ENCODE peak calls at places on chromosomes 1 and 21, in eight cellular contexts. One of them, this sample, is unnamed.
A peak's percentile ranks its signal among the peaks of the same experiment; 100 is the strongest.

GRCh38 chr1:233945979-233946378 is 41.5 kb downstream of the SLC35F3 start:
- DNase-seq in heart left ventricle: no peak
- DNase-seq in CD8-positive, alpha-beta T cell: no peak
- DNase-seq in EH: no peak
- DNase-seq in amniotic stem cell: no peak
- DNase-seq in putamen: no peak
- DNase-seq in CD4-positive, alpha-beta memory T cell: no peak
- DNase-seq in fibroblast of lung: no peak
- DNase-seq in this sample: no peak

GRCh38 chr1:78284354-78284753 is 206.4 kb upstream of the PTGFR start:
- DNase-seq in heart left ventricle: peak; percentile 33
- DNase-seq in CD8-positive, alpha-beta T cell: no peak
- DNase-seq in EH: no peak
- DNase-seq in amniotic stem cell: no peak
- DNase-seq in putamen: no peak
- DNase-seq in CD4-positive, alpha-beta memory T cell: no peak
- DNase-seq in fibroblast of lung: no peak
- DNase-seq in this sample: no peak

GRCh38 chr1:230189276-230190183 is 122.5 kb downstream of the GALNT2 start:
- DNase-seq in heart left ventricle: no peak
- DNase-seq in CD8-positive, alpha-beta T cell: no peak
- DNase-seq in EH: no peak
- DNase-seq in amniotic stem cell: no peak
- DNase-seq in putamen: no peak
- DNase-seq in CD4-positive, alpha-beta memory T cell: no peak
- DNase-seq in fibroblast of lung: no peak
- DNase-seq in this sample: no peak

GRCh38 chr1:199688774-199689173 is 338.7 kb upstream of the NR5A2 start:
- DNase-seq in heart left ventricle: no peak
- DNase-seq in CD8-positive, alpha-beta T cell: no peak
- DNase-seq in EH: no peak
- DNase-seq in amniotic stem cell: no peak
- DNase-seq in putamen: no peak
- DNase-seq in CD4-positive, alpha-beta memory T cell: no peak
- DNase-seq in fibroblast of lung: no peak
- DNase-seq in this sample: no peak

GRCh38 chr1:10910490-10911273 is 101.8 kb upstream of the TARDBP start:
- DNase-seq in heart left ventricle: no peak
- DNase-seq in CD8-positive, alpha-beta T cell: no peak
- DNase-seq in EH: no peak
- DNase-seq in amniotic stem cell: no peak
- DNase-seq in putamen: no peak
- DNase-seq in CD4-positive, alpha-beta memory T cell: no peak
- DNase-seq in fibroblast of lung: no peak
- DNase-seq in this sample: no peak

GRCh38 chr1:26225033-26225831 is 8.8 kb upstream of the CEP85 start:
- DNase-seq in heart left ventricle: peak; percentile 82
- DNase-seq in CD8-positive, alpha-beta T cell: no peak
- DNase-seq in EH: peak; percentile 35
- DNase-seq in amniotic stem cell: no peak
- DNase-seq in putamen: no peak
- DNase-seq in CD4-positive, alpha-beta memory T cell: peak; percentile 14
- DNase-seq in fibroblast of lung: peak; percentile 22
- DNase-seq in this sample: peak; percentile 14

GRCh38 chr1:160862151-160863061 is at the start of gene CD244:
- DNase-seq in heart left ventricle: peak; percentile 34
- DNase-seq in CD8-positive, alpha-beta T cell: peak; percentile 43
- DNase-seq in EH: no peak
- DNase-seq in amniotic stem cell: no peak
- DNase-seq in putamen: no peak
- DNase-seq in CD4-positive, alpha-beta memory T cell: peak; percentile 18
- DNase-seq in fibroblast of lung: no peak
- DNase-seq in this sample: no peak

GRCh38 chr1:69952691-69953090 is 252.7 kb downstream of the LRRC40 start:
- DNase-seq in heart left ventricle: no peak
- DNase-seq in CD8-positive, alpha-beta T cell: no peak
- DNase-seq in EH: no peak
- DNase-seq in amniotic stem cell: no peak
- DNase-seq in putamen: no peak
- DNase-seq in CD4-positive, alpha-beta memory T cell: no peak
- DNase-seq in fibroblast of lung: no peak
- DNase-seq in this sample: no peak

GRCh38 chr21:25949701-25950100 is 214.9 kb downstream of the GABPA start:
- DNase-seq in heart left ventricle: no peak
- DNase-seq in CD8-positive, alpha-beta T cell: no peak
- DNase-seq in EH: no peak
- DNase-seq in amniotic stem cell: no peak
- DNase-seq in putamen: no peak
- DNase-seq in CD4-positive, alpha-beta memory T cell: no peak
- DNase-seq in fibroblast of lung: no peak
- DNase-seq in this sample: no peak

GRCh38 chr1:4658643-4659042 is 4.2 kb downstream of the AJAP1 start:
- DNase-seq in heart left ventricle: no peak
- DNase-seq in CD8-positive, alpha-beta T cell: no peak
- DNase-seq in EH: no peak
- DNase-seq in amniotic stem cell: no peak
- DNase-seq in putamen: no peak
- DNase-seq in CD4-positive, alpha-beta memory T cell: no peak
- DNase-seq in fibroblast of lung: no peak
- DNase-seq in this sample: no peak

GRCh38 chr1:110003747-110004428 is 19.3 kb downstream of the AHCYL1 start:
- DNase-seq in heart left ventricle: peak; percentile 78
- DNase-seq in CD8-positive, alpha-beta T cell: no peak
- DNase-seq in EH: peak; percentile 98
- DNase-seq in amniotic stem cell: peak; percentile 95
- DNase-seq in putamen: no peak
- DNase-seq in CD4-positive, alpha-beta memory T cell: peak; percentile 15
- DNase-seq in fibroblast of lung: peak; percentile 98
- DNase-seq in this sample: no peak

GRCh38 chr1:111604931-111605330 is 14.7 kb upstream of the RAP1A start:
- DNase-seq in heart left ventricle: no peak
- DNase-seq in CD8-positive, alpha-beta T cell: no peak
- DNase-seq in EH: peak; percentile 73
- DNase-seq in amniotic stem cell: peak; percentile 32
- DNase-seq in putamen: no peak
- DNase-seq in CD4-positive, alpha-beta memory T cell: no peak
- DNase-seq in fibroblast of lung: peak; percentile 21
- DNase-seq in this sample: no peak

GRCh38 chr1:2208309-2209239 is 14.0 kb upstream of the FAAP20 start:
- DNase-seq in heart left ventricle: peak; percentile 35
- DNase-seq in CD8-positive, alpha-beta T cell: no peak
- DNase-seq in EH: peak; percentile 98
- DNase-seq in amniotic stem cell: peak; percentile 93
- DNase-seq in putamen: no peak
- DNase-seq in CD4-positive, alpha-beta memory T cell: no peak
- DNase-seq in fibroblast of lung: peak; percentile 89
- DNase-seq in this sample: no peak

GRCh38 chr1:37793773-37794371 is at the start of gene MANEAL:
- DNase-seq in heart left ventricle: peak; percentile 33
- DNase-seq in CD8-positive, alpha-beta T cell: no peak
- DNase-seq in EH: peak; percentile 64
- DNase-seq in amniotic stem cell: peak; percentile 24
- DNase-seq in putamen: no peak
- DNase-seq in CD4-positive, alpha-beta memory T cell: peak; percentile 21
- DNase-seq in fibroblast of lung: peak; percentile 39
- DNase-seq in this sample: peak; percentile 48

GRCh38 chr1:240014051-240014450 is 77.6 kb upstream of the FMN2 start:
- DNase-seq in heart left ventricle: no peak
- DNase-seq in CD8-positive, alpha-beta T cell: no peak
- DNase-seq in EH: no peak
- DNase-seq in amniotic stem cell: no peak
- DNase-seq in putamen: no peak
- DNase-seq in CD4-positive, alpha-beta memory T cell: no peak
- DNase-seq in fibroblast of lung: no peak
- DNase-seq in this sample: no peak

GRCh38 chr1:220884109-220884980 is 5.1 kb downstream of the HLX start:
- DNase-seq in heart left ventricle: no peak
- DNase-seq in CD8-positive, alpha-beta T cell: no peak
- DNase-seq in EH: no peak
- DNase-seq in amniotic stem cell: no peak
- DNase-seq in putamen: no peak
- DNase-seq in CD4-positive, alpha-beta memory T cell: no peak
- DNase-seq in fibroblast of lung: peak; percentile 58
- DNase-seq in this sample: no peak

GRCh38 chr1:173205146-173206051 is 1.7 kb downstream of the TNFSF4 start:
- DNase-seq in heart left ventricle: no peak
- DNase-seq in CD8-positive, alpha-beta T cell: peak; percentile 25
- DNase-seq in EH: peak; percentile 71
- DNase-seq in amniotic stem cell: no peak
- DNase-seq in putamen: no peak
- DNase-seq in CD4-positive, alpha-beta memory T cell: peak; percentile 44
- DNase-seq in fibroblast of lung: peak; percentile 91
- DNase-seq in this sample: peak; percentile 12

GRCh38 chr1:201348211-201348566 is 29.3 kb downstream of the TNNT2 start:
- DNase-seq in heart left ventricle: peak; percentile 37
- DNase-seq in CD8-positive, alpha-beta T cell: no peak
- DNase-seq in EH: peak; percentile 61
- DNase-seq in amniotic stem cell: no peak
- DNase-seq in putamen: no peak
- DNase-seq in CD4-positive, alpha-beta memory T cell: no peak
- DNase-seq in fibroblast of lung: peak; percentile 60
- DNase-seq in this sample: no peak

GRCh38 chr1:22038036-22038435 is 14.5 kb upstream of the CDC42 start:
- DNase-seq in heart left ventricle: peak; percentile 64
- DNase-seq in CD8-positive, alpha-beta T cell: no peak
- DNase-seq in EH: no peak
- DNase-seq in amniotic stem cell: no peak
- DNase-seq in putamen: peak; percentile 75
- DNase-seq in CD4-positive, alpha-beta memory T cell: no peak
- DNase-seq in fibroblast of lung: no peak
- DNase-seq in this sample: no peak

GRCh38 chr1:25702101-25702775 is 85.6 kb downstream of the MAN1C1 start:
- DNase-seq in heart left ventricle: no peak
- DNase-seq in CD8-positive, alpha-beta T cell: no peak
- DNase-seq in EH: peak; percentile 74
- DNase-seq in amniotic stem cell: no peak
- DNase-seq in putamen: no peak
- DNase-seq in CD4-positive, alpha-beta memory T cell: no peak
- DNase-seq in fibroblast of lung: no peak
- DNase-seq in this sample: no peak

GRCh38 chr1:160550572-160551034 is 27.5 kb upstream of the SLAMF6 start:
- DNase-seq in heart left ventricle: no peak
- DNase-seq in CD8-positive, alpha-beta T cell: peak; percentile 44
- DNase-seq in EH: no peak
- DNase-seq in amniotic stem cell: no peak
- DNase-seq in putamen: no peak
- DNase-seq in CD4-positive, alpha-beta memory T cell: peak; percentile 43
- DNase-seq in fibroblast of lung: no peak
- DNase-seq in this sample: no peak

GRCh38 chr1:58709540-58709939 is 9.7 kb upstream of the MYSM1 start:
- DNase-seq in heart left ventricle: no peak
- DNase-seq in CD8-positive, alpha-beta T cell: no peak
- DNase-seq in EH: no peak
- DNase-seq in amniotic stem cell: no peak
- DNase-seq in putamen: no peak
- DNase-seq in CD4-positive, alpha-beta memory T cell: no peak
- DNase-seq in fibroblast of lung: no peak
- DNase-seq in this sample: no peak

GRCh38 chr1:45348609-45348965 is 8.3 kb upstream of the MUTYH start:
- DNase-seq in heart left ventricle: no peak
- DNase-seq in CD8-positive, alpha-beta T cell: no peak
- DNase-seq in EH: peak; percentile 31
- DNase-seq in amniotic stem cell: no peak
- DNase-seq in putamen: no peak
- DNase-seq in CD4-positive, alpha-beta memory T cell: no peak
- DNase-seq in fibroblast of lung: no peak
- DNase-seq in this sample: no peak

GRCh38 chr1:23915470-23915869 is 2.3 kb upstream of the CNR2 start:
- DNase-seq in heart left ventricle: no peak
- DNase-seq in CD8-positive, alpha-beta T cell: no peak
- DNase-seq in EH: no peak
- DNase-seq in amniotic stem cell: no peak
- DNase-seq in putamen: no peak
- DNase-seq in CD4-positive, alpha-beta memory T cell: no peak
- DNase-seq in fibroblast of lung: no peak
- DNase-seq in this sample: no peak

GRCh38 chr1:162885265-162885664 is 24.3 kb upstream of the CCDC190 start:
- DNase-seq in heart left ventricle: no peak
- DNase-seq in CD8-positive, alpha-beta T cell: no peak
- DNase-seq in EH: no peak
- DNase-seq in amniotic stem cell: no peak
- DNase-seq in putamen: no peak
- DNase-seq in CD4-positive, alpha-beta memory T cell: no peak
- DNase-seq in fibroblast of lung: no peak
- DNase-seq in this sample: no peak

GRCh38 chr1:200258447-200259375 is 151.1 kb downstream of the ZNF281 start:
- DNase-seq in heart left ventricle: no peak
- DNase-seq in CD8-positive, alpha-beta T cell: no peak
- DNase-seq in EH: peak; percentile 33
- DNase-seq in amniotic stem cell: no peak
- DNase-seq in putamen: no peak
- DNase-seq in CD4-positive, alpha-beta memory T cell: peak; percentile 12
- DNase-seq in fibroblast of lung: peak; percentile 34
- DNase-seq in this sample: peak; percentile 24

GRCh38 chr1:232561381-232561780 is 68.6 kb downstream of the SIPA1L2 start:
- DNase-seq in heart left ventricle: no peak
- DNase-seq in CD8-positive, alpha-beta T cell: no peak
- DNase-seq in EH: no peak
- DNase-seq in amniotic stem cell: no peak
- DNase-seq in putamen: no peak
- DNase-seq in CD4-positive, alpha-beta memory T cell: no peak
- DNase-seq in fibroblast of lung: no peak
- DNase-seq in this sample: no peak

GRCh38 chr1:175221548-175222175 is 29.1 kb upstream of the KIAA0040 start:
- DNase-seq in heart left ventricle: peak; percentile 51
- DNase-seq in CD8-positive, alpha-beta T cell: no peak
- DNase-seq in EH: peak; percentile 19
- DNase-seq in amniotic stem cell: no peak
- DNase-seq in putamen: no peak
- DNase-seq in CD4-positive, alpha-beta memory T cell: no peak
- DNase-seq in fibroblast of lung: peak; percentile 3
- DNase-seq in this sample: no peak

GRCh38 chr1:88982055-88982454 is 10.4 kb downstream of the KYAT3 start:
- DNase-seq in heart left ventricle: no peak
- DNase-seq in CD8-positive, alpha-beta T cell: no peak
- DNase-seq in EH: peak; percentile 66
- DNase-seq in amniotic stem cell: no peak
- DNase-seq in putamen: no peak
- DNase-seq in CD4-positive, alpha-beta memory T cell: no peak
- DNase-seq in fibroblast of lung: peak; percentile 12
- DNase-seq in this sample: no peak

GRCh38 chr1:209895709-209896108 is 42.3 kb upstream of the SYT14 start:
- DNase-seq in heart left ventricle: no peak
- DNase-seq in CD8-positive, alpha-beta T cell: no peak
- DNase-seq in EH: peak; percentile 79
- DNase-seq in amniotic stem cell: peak; percentile 14
- DNase-seq in putamen: no peak
- DNase-seq in CD4-positive, alpha-beta memory T cell: no peak
- DNase-seq in fibroblast of lung: peak; percentile 14
- DNase-seq in this sample: no peak

GRCh38 chr1:46526689-46527291 is 24.7 kb downstream of the KNCN start:
- DNase-seq in heart left ventricle: no peak
- DNase-seq in CD8-positive, alpha-beta T cell: no peak
- DNase-seq in EH: no peak
- DNase-seq in amniotic stem cell: no peak
- DNase-seq in putamen: no peak
- DNase-seq in CD4-positive, alpha-beta memory T cell: no peak
- DNase-seq in fibroblast of lung: no peak
- DNase-seq in this sample: no peak

GRCh38 chr1:72186733-72187307 is 95.5 kb downstream of the NEGR1 start:
- DNase-seq in heart left ventricle: no peak
- DNase-seq in CD8-positive, alpha-beta T cell: no peak
- DNase-seq in EH: peak; percentile 44
- DNase-seq in amniotic stem cell: no peak
- DNase-seq in putamen: peak; percentile 26
- DNase-seq in CD4-positive, alpha-beta memory T cell: no peak
- DNase-seq in fibroblast of lung: peak; percentile 50
- DNase-seq in this sample: no peak

GRCh38 chr1:193031431-193031830 is 27.7 kb downstream of the UCHL5 start:
- DNase-seq in heart left ventricle: no peak
- DNase-seq in CD8-positive, alpha-beta T cell: no peak
- DNase-seq in EH: peak; percentile 27
- DNase-seq in amniotic stem cell: no peak
- DNase-seq in putamen: no peak
- DNase-seq in CD4-positive, alpha-beta memory T cell: no peak
- DNase-seq in fibroblast of lung: peak; percentile 53
- DNase-seq in this sample: no peak

GRCh38 chr1:186605762-186606350 is 74.4 kb downstream of the PTGS2 start:
- DNase-seq in heart left ventricle: no peak
- DNase-seq in CD8-positive, alpha-beta T cell: no peak
- DNase-seq in EH: peak; percentile 73
- DNase-seq in amniotic stem cell: peak; percentile 22
- DNase-seq in putamen: no peak
- DNase-seq in CD4-positive, alpha-beta memory T cell: no peak
- DNase-seq in fibroblast of lung: peak; percentile 60
- DNase-seq in this sample: no peak

This sample was measured in naive B cell.